ENCODE peak calls at places on chromosome 1, in nine cellular contexts. M is HCT116; R is neural progenitor cell; C is Panc1; T is CD8-positive, alpha-beta T cell; L is adipocyte; W is right cardiac atrium; H is neuronal stem cell; E is suprapubic skin. A is an unnamed sample.

GRCh38 chr1:158333405-158334145 is 2.2 kb upstream of the CD1B start:
- DNase-seq in M (no peak), R (no peak), C (no peak), T (no peak), L (no peak), W (no peak), H (no peak), E (no peak), A (no peak)

GRCh38 chr1:215521279-215521678 is 45.8 kb upstream of the KCTD3 start:
- DNase-seq in M (no peak), R (no peak), C (no peak), T (no peak), L (no peak), W (no peak), H (no peak), E (no peak), A (no peak)

GRCh38 chr1:39272791-39273071 is 68.2 kb downstream of the MACF1 start:
- DNase-seq in M (no peak), R (no peak), C (no peak), T (no peak), L (no peak), W (no peak), H (no peak), E (no peak), A (no peak)

GRCh38 chr1:23463286-23463685 is 20.7 kb downstream of the ASAP3 start:
- DNase-seq in M (no peak), R (no peak), C (no peak), T (no peak), L (no peak), W (no peak), H (no peak), E (no peak), A (no peak)

GRCh38 chr1:226424228-226425003 is 16.5 kb upstream of the PARP1 start:
- DNase-seq in M (peak; percentile 28), R (peak; percentile 56), C (no peak), T (no peak), L (peak; percentile 39), W (no peak), H (peak; percentile 32), E (no peak), A (no peak)

GRCh38 chr1:94036721-94037120 is 84.2 kb downstream of the ABCA4 start:
- DNase-seq in M (no peak), R (no peak), C (no peak), T (no peak), L (peak; percentile 97), W (no peak), H (no peak), E (no peak), A (peak; percentile 92)

GRCh38 chr1:161131721-161132409 is 602 bp downstream of the DEDD start:
- DNase-seq in M (no peak), R (peak; percentile 36), C (no peak), T (no peak), L (peak; percentile 67), W (no peak), H (no peak), E (no peak), A (no peak)

GRCh38 chr1:79117376-79117775 is 110.8 kb upstream of the ADGRL4 start:
- DNase-seq in M (no peak), R (no peak), C (no peak), T (no peak), L (no peak), W (no peak), H (no peak), E (no peak), A (no peak)

GRCh38 chr1:232519186-232519585 is 110.7 kb downstream of the SIPA1L2 start:
- DNase-seq in M (no peak), R (no peak), C (no peak), T (no peak), L (no peak), W (peak; percentile 73), H (no peak), E (no peak), A (no peak)

GRCh38 chr1:62689524-62689923 is 1.3 kb upstream of the DOCK7 start:
- DNase-seq in M (peak; percentile 51), R (no peak), C (peak; percentile 80), T (no peak), L (peak; percentile 74), W (no peak), H (no peak), E (no peak), A (no peak)

GRCh38 chr1:154407866-154408777 is 3.0 kb downstream of the IL6R start:
- DNase-seq in M (no peak), R (no peak), C (no peak), T (no peak), L (peak; percentile 31), W (no peak), H (no peak), E (no peak), A (no peak)

DNA sequence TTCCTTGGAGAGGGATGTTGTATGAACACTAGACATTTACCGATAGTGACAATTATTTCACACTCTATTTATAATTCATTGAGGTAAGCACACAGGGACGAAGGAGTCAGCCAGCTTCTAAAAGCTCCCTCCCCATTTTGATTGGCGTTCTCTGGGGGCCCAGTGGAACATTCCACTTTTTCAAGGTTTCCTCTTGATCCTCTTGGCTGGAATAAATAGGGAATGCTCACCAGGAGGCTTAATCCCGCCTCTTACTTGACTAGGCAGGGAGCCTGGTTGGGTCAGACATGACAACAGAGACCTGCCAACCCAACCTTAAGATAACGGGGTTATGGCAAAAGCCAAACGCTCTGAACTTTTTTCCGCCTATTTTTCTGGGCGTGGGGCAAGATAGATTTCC is 974 bp downstream of the ACTN2 start:
- DNase-seq in M (no peak), R (peak; percentile 43), C (no peak), T (no peak), L (no peak), W (no peak), H (no peak), E (no peak), A (no peak)
- H3K4me3 ChIP-seq in M (no peak overlapping the region), R (peak overlapping the region; percentile 52), C (peak overlapping the region; percentile 35), T (peak overlapping the region; percentile 47), L (no peak overlapping the region), W (peak overlapping the region; percentile 41), H (peak overlapping the region; percentile 37), E (peak overlapping the region; percentile 53), A (no peak overlapping the region)

GRCh38 chr1:244386595-244386994 is 65.1 kb downstream of the ADSS2 start:
- DNase-seq in M (no peak), R (no peak), C (no peak), T (no peak), L (no peak), W (no peak), H (no peak), E (no peak), A (no peak)

GRCh38 chr1:244384066-244384465 is 67.6 kb downstream of the ADSS2 start:
- DNase-seq in M (no peak), R (no peak), C (no peak), T (no peak), L (no peak), W (no peak), H (no peak), E (no peak), A (no peak)

GRCh38 chr1:244383278-244383884 is 68.3 kb downstream of the ADSS2 start:
- DNase-seq in M (no peak), R (no peak), C (no peak), T (no peak), L (no peak), W (no peak), H (no peak), E (no peak), A (no peak)

GRCh38 chr1:244387415-244387814 is 64.3 kb downstream of the ADSS2 start:
- DNase-seq in M (no peak), R (no peak), C (no peak), T (no peak), L (no peak), W (no peak), H (no peak), E (no peak), A (no peak)

DNA sequence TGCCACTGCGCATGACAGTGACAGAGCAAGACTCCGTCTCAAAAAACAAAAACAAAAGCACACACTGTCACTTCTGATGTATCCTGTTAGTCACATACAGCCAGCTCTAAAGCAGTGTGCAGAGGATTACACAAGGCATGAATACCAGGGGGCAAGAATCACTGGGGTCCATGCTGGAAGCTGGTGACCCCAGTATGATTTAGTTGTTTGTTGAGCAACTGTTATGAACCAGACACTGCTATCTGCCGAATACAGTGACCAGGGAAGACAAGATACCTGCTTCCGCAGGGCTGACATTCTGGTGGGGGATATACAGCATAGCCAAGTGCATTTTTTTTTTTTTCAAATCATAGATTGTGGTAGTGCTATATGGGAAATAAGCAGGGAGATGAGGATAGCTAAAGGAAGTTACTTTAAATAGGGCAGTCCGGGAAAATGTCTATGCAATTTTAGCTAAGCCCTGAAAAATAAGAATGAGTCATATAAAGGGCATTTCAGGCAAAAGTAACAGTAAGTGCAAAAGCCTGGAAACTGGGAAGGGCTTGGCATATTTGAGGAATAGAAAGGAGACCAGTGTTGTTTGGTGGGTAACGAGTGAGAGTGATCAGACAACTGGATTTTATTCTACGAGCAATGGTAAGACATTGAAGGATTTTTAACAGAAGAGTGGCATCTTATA is 69.7 kb downstream of the ADSS2 start:
- DNase-seq in M (no peak), R (no peak), C (no peak), T (no peak), L (peak; percentile 77), W (no peak), H (no peak), E (no peak), A (peak; percentile 41)
- H3K4me3 ChIP-seq in M (no peak overlapping the region), R (no peak overlapping the region), C (no peak overlapping the region), T (no peak overlapping the region), L (peak overlapping the region; percentile 61), W (no peak overlapping the region), H (no peak overlapping the region), E (no peak overlapping the region), A (no peak overlapping the region)

DNA sequence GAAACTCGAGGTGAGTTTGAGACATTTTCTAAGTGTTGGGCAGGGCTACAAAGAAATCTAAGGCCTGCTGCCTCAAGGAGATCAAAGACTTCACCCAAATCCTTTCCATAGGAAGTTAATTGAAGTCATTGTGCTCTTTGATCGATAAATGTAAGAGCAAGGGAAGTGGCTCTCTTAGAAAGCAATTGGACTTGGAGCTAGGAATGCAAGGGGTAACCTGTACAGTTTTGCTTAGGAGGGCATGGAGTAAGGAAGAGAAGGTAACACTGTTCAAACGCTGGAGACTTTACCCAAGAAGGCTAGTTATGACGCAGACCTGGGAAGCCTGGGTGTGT is 418.0 kb upstream of the PROX1 start:
- DNase-seq in M (peak; percentile 49), R (no peak), C (no peak), T (no peak), L (no peak), W (no peak), H (no peak), E (no peak), A (no peak)
- H3K4me3 ChIP-seq in M (no peak overlapping the region), R (no peak overlapping the region), C (no peak overlapping the region), T (no peak overlapping the region), L (no peak overlapping the region), W (no peak overlapping the region), H (no peak overlapping the region), E (no peak overlapping the region), A (no peak overlapping the region)

GRCh38 chr1:228273720-228274451 is 66.0 kb downstream of the OBSCN start:
- DNase-seq in M (no peak), R (no peak), C (no peak), T (no peak), L (no peak), W (no peak), H (no peak), E (no peak), A (no peak)
- H3K4me3 ChIP-seq in M (no peak overlapping the region), R (no peak overlapping the region), C (no peak overlapping the region), T (no peak overlapping the region), L (no peak overlapping the region), W (no peak overlapping the region), H (no peak overlapping the region), E (no peak overlapping the region), A (no peak overlapping the region)

GRCh38 chr1:59985901-59986735 is 59.5 kb upstream of the CYP2J2 start:
- DNase-seq in M (no peak), R (peak; percentile 31), C (no peak), T (no peak), L (no peak), W (no peak), H (no peak), E (no peak), A (no peak)
- H3K4me3 ChIP-seq in M (no peak overlapping the region), R (no peak overlapping the region), C (no peak overlapping the region), T (no peak overlapping the region), L (no peak overlapping the region), W (no peak overlapping the region), H (no peak overlapping the region), E (no peak overlapping the region), A (no peak overlapping the region)

A was measured in AG04449.